ENCODE peak calls at places on chromosome 5, in four cellular contexts. One of them, this sample, is unnamed.

GRCh38 chr5:154714271-154714986 is 40.7 kb upstream of the LARP1 start:
- DNase-seq in left colon: peak
- DNase-seq in NCI-H1105: no peak
- DNase-seq in AG04450: peak
- DNase-seq in this sample: peak

GRCh38 chr5:989961-990530 is 18.6 kb upstream of the NKD2 start:
- DNase-seq in left colon: no peak
- DNase-seq in NCI-H1105: no peak
- DNase-seq in AG04450: no peak
- DNase-seq in this sample: no peak

GRCh38 chr5:139461698-139462097 is 845 bp downstream of the ECSCR start:
- DNase-seq in left colon: no peak
- DNase-seq in NCI-H1105: no peak
- DNase-seq in AG04450: peak
- DNase-seq in this sample: no peak

GRCh38 chr5:114858964-114859363 is 310.7 kb downstream of the TRIM36 start:
- DNase-seq in left colon: no peak
- DNase-seq in NCI-H1105: no peak
- DNase-seq in AG04450: no peak
- DNase-seq in this sample: no peak

GRCh38 chr5:128154943-128155342 is 71.4 kb downstream of the SLC12A2 start:
- DNase-seq in left colon: no peak
- DNase-seq in NCI-H1105: no peak
- DNase-seq in AG04450: no peak
- DNase-seq in this sample: no peak

GRCh38 chr5:134143431-134143830 is 28.9 kb downstream of the TCF7 start:
- DNase-seq in left colon: no peak
- DNase-seq in NCI-H1105: no peak
- DNase-seq in AG04450: no peak
- DNase-seq in this sample: no peak

GRCh38 chr5:157961828-157962390 is 103.0 kb upstream of the CLINT1 start:
- DNase-seq in left colon: no peak
- DNase-seq in NCI-H1105: peak
- DNase-seq in AG04450: no peak
- DNase-seq in this sample: no peak

GRCh38 chr5:92795633-92796032 is 785.4 kb downstream of the NR2F1-AS1 start:
- DNase-seq in left colon: no peak
- DNase-seq in NCI-H1105: no peak
- DNase-seq in AG04450: no peak
- DNase-seq in this sample: no peak

GRCh38 chr5:101429241-101429640 is 526.2 kb upstream of the ST8SIA4 start:
- DNase-seq in left colon: no peak
- DNase-seq in NCI-H1105: no peak
- DNase-seq in AG04450: peak
- DNase-seq in this sample: no peak

GRCh38 chr5:98557921-98558320 is 215.5 kb upstream of the RGMB start:
- DNase-seq in left colon: no peak
- DNase-seq in NCI-H1105: no peak
- DNase-seq in AG04450: no peak
- DNase-seq in this sample: no peak

GRCh38 chr5:142900926-142901325 is 130.7 kb downstream of the ARHGAP26 start:
- DNase-seq in left colon: no peak
- DNase-seq in NCI-H1105: no peak
- DNase-seq in AG04450: peak
- DNase-seq in this sample: no peak

GRCh38 chr5:81315336-81315735 is 13.9 kb downstream of the ZCCHC9 start:
- DNase-seq in left colon: no peak
- DNase-seq in NCI-H1105: no peak
- DNase-seq in AG04450: peak
- DNase-seq in this sample: no peak

GRCh38 chr5:10162468-10162867 is 87.2 kb downstream of the ATPSCKMT start:
- DNase-seq in left colon: no peak
- DNase-seq in NCI-H1105: no peak
- DNase-seq in AG04450: no peak
- DNase-seq in this sample: no peak

This sample was measured in small intestine.